ENCODE peak calls at places on chromosomes 7 and 10, in nine cellular contexts. One of them, this sample, is unnamed. For H3K4me1, the result is how much of the 10 kb centered on the place peaks cover.

GRCh38 chr7:129017264-129017663 is 37.6 kb downstream of the TNPO3 start:
- DNase-seq in K562: no peak
- DNase-seq in A549: no peak
- DNase-seq in GM12878: no peak
- DNase-seq in SK-N-SH: no peak
- DNase-seq in transverse colon: no peak
- DNase-seq in ovary: no peak
- DNase-seq in sigmoid colon: no peak
- DNase-seq in H1: no peak
- DNase-seq in this sample: no peak

GRCh38 chr10:89516149-89516832 is 19.1 kb downstream of the SLC16A12 start:
- DNase-seq in GM12878: no peak
- DNase-seq in H1: no peak
- DNase-seq in K562: peak
- DNase-seq in A549: no peak
- DNase-seq in transverse colon: peak
- DNase-seq in SK-N-SH: no peak
- DNase-seq in ovary: peak
- DNase-seq in sigmoid colon: peak
- DNase-seq in this sample: no peak

GRCh38 chr7:130941322-130942210 is 207.6 kb upstream of the KLF14 start:
- DNase-seq in SK-N-SH: no peak
- DNase-seq in K562: peak
- DNase-seq in A549: peak
- DNase-seq in H1: no peak
- DNase-seq in transverse colon: peak
- DNase-seq in ovary: peak
- DNase-seq in sigmoid colon: no peak
- DNase-seq in GM12878: no peak
- DNase-seq in this sample: peak

GRCh38 chr7:152521420-152522337 is 85.9 kb upstream of the KMT2C start:
- DNase-seq in ovary: no peak
- DNase-seq in H1: no peak
- DNase-seq in sigmoid colon: no peak
- DNase-seq in A549: no peak
- DNase-seq in transverse colon: peak
- DNase-seq in K562: no peak
- DNase-seq in SK-N-SH: no peak
- DNase-seq in GM12878: no peak
- DNase-seq in this sample: peak

GRCh38 chr10:27388761-27389399 is 115.2 kb upstream of the RAB18 start:
- DNase-seq in GM12878: no peak
- DNase-seq in ovary: no peak
- DNase-seq in A549: no peak
- DNase-seq in SK-N-SH: no peak
- DNase-seq in K562: no peak
- DNase-seq in H1: no peak
- DNase-seq in sigmoid colon: no peak
- DNase-seq in transverse colon: no peak
- DNase-seq in this sample: no peak

GRCh38 chr10:4617626-4618025 is 208.4 kb upstream of the AKR1E2 start:
- DNase-seq in GM12878: no peak
- DNase-seq in transverse colon: no peak
- DNase-seq in K562: no peak
- DNase-seq in sigmoid colon: no peak
- DNase-seq in H1: no peak
- DNase-seq in SK-N-SH: no peak
- DNase-seq in ovary: no peak
- DNase-seq in A549: no peak
- DNase-seq in this sample: no peak

GRCh38 chr7:30596043-30596641 is 1.5 kb downstream of the GARS1 start:
- DNase-seq in sigmoid colon: no peak
- DNase-seq in H1: no peak
- DNase-seq in A549: peak
- DNase-seq in K562: peak
- DNase-seq in ovary: no peak
- DNase-seq in transverse colon: no peak
- DNase-seq in SK-N-SH: peak
- DNase-seq in GM12878: no peak
- DNase-seq in this sample: no peak

GRCh38 chr7:895451-896052 is 19.2 kb downstream of the GET4 start:
- DNase-seq in SK-N-SH: no peak
- DNase-seq in K562: no peak
- DNase-seq in sigmoid colon: no peak
- DNase-seq in A549: no peak
- DNase-seq in GM12878: no peak
- DNase-seq in transverse colon: no peak
- DNase-seq in ovary: no peak
- DNase-seq in H1: no peak
- DNase-seq in this sample: no peak

GRCh38 chr7:105776068-105776790 is 100.2 kb downstream of the ATXN7L1 start:
- DNase-seq in sigmoid colon: peak
- DNase-seq in A549: peak
- DNase-seq in SK-N-SH: no peak
- DNase-seq in ovary: peak
- DNase-seq in transverse colon: peak
- DNase-seq in K562: peak
- DNase-seq in H1: peak
- DNase-seq in GM12878: no peak
- DNase-seq in this sample: peak

GRCh38 chr7:1939434-1940401 is 269.6 kb downstream of the ELFN1 start:
- DNase-seq in A549: no peak
- DNase-seq in K562: peak
- DNase-seq in ovary: no peak
- DNase-seq in sigmoid colon: no peak
- DNase-seq in H1: no peak
- DNase-seq in transverse colon: no peak
- DNase-seq in SK-N-SH: no peak
- DNase-seq in GM12878: no peak
- DNase-seq in this sample: no peak

GRCh38 chr7:665751-666453 is 60.6 kb upstream of the DNAAF5 start:
- DNase-seq in GM12878: no peak
- DNase-seq in H1: no peak
- DNase-seq in transverse colon: no peak
- DNase-seq in sigmoid colon: peak
- DNase-seq in SK-N-SH: peak
- DNase-seq in ovary: peak
- DNase-seq in A549: no peak
- DNase-seq in K562: no peak
- DNase-seq in this sample: no peak

DNA sequence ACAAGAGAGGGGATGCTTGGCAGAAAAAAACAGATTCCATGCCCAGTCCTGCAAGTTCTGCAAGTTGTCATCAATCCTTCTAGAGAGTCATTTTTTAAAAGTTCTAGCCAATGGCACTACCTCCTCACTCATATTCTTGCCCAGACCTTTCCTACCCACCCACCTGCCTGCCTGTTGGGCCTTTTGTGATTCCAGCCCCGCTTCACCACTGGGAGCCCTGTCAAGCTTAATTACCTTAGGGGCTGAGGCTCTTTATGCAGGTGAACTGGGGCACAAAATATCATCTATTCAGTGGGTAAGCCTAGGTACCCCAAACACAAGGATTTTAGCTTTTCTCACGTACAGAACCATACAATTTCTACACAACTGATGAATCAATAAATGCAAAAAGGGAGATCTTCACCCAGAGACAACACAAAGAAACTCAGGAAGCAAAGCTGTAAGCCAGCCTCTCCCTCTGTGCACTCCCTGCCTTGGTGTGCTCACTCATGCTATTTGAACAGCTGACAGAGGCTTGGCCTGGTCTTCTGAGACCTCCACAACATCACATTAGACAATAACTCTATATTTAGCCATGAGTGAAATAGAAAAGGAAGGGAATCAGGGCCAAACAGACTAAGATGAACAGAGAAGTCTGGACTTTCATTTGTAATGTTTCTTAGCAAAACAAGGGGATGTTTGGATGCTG is 222.6 kb downstream of the HTR7 start:
- DNase-seq in A549: no peak
- DNase-seq in H1: no peak
- DNase-seq in ovary: no peak
- DNase-seq in SK-N-SH: no peak
- DNase-seq in GM12878: no peak
- DNase-seq in K562: no peak
- DNase-seq in transverse colon: no peak
- DNase-seq in sigmoid colon: no peak
- DNase-seq in this sample: no peak
- TF ChIP-seq EP300 in A549: no peak
- TF ChIP-seq EP300 in H1: no peak
- TF ChIP-seq EP300 in ovary: no peak
- TF ChIP-seq EP300 in SK-N-SH: no peak
- TF ChIP-seq EP300 in GM12878: no peak
- TF ChIP-seq EP300 in K562: no peak
- TF ChIP-seq EP300 in transverse colon: no peak
- TF ChIP-seq EP300 in sigmoid colon: no peak
- TF ChIP-seq EP300 in this sample: no peak

GRCh38 chr7:29306276-29307036 is 111.9 kb downstream of the CHN2 start:
- DNase-seq in H1: no peak
- DNase-seq in K562: no peak
- DNase-seq in ovary: no peak
- DNase-seq in sigmoid colon: no peak
- DNase-seq in GM12878: no peak
- DNase-seq in transverse colon: no peak
- DNase-seq in A549: no peak
- DNase-seq in SK-N-SH: no peak
- DNase-seq in this sample: no peak

GRCh38 chr7:29300649-29301048 is 106.1 kb downstream of the CHN2 start:
- DNase-seq in ovary: no peak
- DNase-seq in transverse colon: no peak
- DNase-seq in K562: no peak
- DNase-seq in GM12878: no peak
- DNase-seq in SK-N-SH: no peak
- DNase-seq in sigmoid colon: no peak
- DNase-seq in A549: no peak
- DNase-seq in H1: no peak
- DNase-seq in this sample: no peak

GRCh38 chr7:29308424-29308823 is 113.8 kb downstream of the CHN2 start:
- DNase-seq in transverse colon: no peak
- DNase-seq in A549: no peak
- DNase-seq in SK-N-SH: no peak
- DNase-seq in K562: no peak
- DNase-seq in H1: no peak
- DNase-seq in sigmoid colon: no peak
- DNase-seq in ovary: no peak
- DNase-seq in GM12878: no peak
- DNase-seq in this sample: no peak

GRCh38 chr7:29309041-29309860 is 114.7 kb downstream of the CHN2 start:
- DNase-seq in SK-N-SH: no peak
- DNase-seq in K562: no peak
- DNase-seq in H1: no peak
- DNase-seq in A549: no peak
- DNase-seq in GM12878: no peak
- DNase-seq in sigmoid colon: no peak
- DNase-seq in ovary: no peak
- DNase-seq in transverse colon: no peak
- DNase-seq in this sample: no peak

DNA sequence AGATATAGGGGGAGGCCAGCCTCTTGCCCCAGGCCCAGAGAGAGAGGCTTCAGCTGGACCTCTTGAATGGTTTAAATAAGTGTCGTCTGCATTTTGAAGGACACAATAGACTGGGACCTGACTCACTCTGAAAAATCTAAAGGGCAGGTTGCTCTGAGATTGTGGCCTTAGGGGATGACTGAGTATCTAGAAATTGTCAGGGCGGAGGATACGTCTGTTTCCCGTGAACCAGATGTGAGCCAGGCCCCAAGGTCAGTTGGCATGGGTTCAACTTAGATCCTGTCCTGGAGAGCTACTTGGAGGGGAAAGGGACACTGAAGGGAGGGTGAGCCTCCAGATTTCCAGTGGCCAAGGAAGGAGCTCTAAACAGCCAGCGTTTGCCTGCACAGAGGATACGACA is 110.2 kb downstream of the CHN2 start:
- DNase-seq in GM12878: no peak
- DNase-seq in sigmoid colon: no peak
- DNase-seq in K562: no peak
- DNase-seq in H1: no peak
- DNase-seq in A549: no peak
- DNase-seq in transverse colon: no peak
- DNase-seq in SK-N-SH: peak
- DNase-seq in ovary: no peak
- DNase-seq in this sample: no peak
- H3K4me1 ChIP-seq in GM12878: under half
- H3K4me1 ChIP-seq in sigmoid colon: under half
- H3K4me1 ChIP-seq in K562: under half
- H3K4me1 ChIP-seq in H1: under half
- H3K4me1 ChIP-seq in A549: under half
- H3K4me1 ChIP-seq in transverse colon: under half
- H3K4me1 ChIP-seq in SK-N-SH: under half
- H3K4me1 ChIP-seq in ovary: under half
- H3K4me1 ChIP-seq in this sample: under half

GRCh38 chr10:68982389-68982788 is 6.2 kb upstream of the KIFBP start:
- DNase-seq in H1: no peak
- DNase-seq in SK-N-SH: no peak
- DNase-seq in ovary: no peak
- DNase-seq in A549: no peak
- DNase-seq in K562: no peak
- DNase-seq in transverse colon: no peak
- DNase-seq in GM12878: no peak
- DNase-seq in sigmoid colon: no peak
- DNase-seq in this sample: no peak
- H3K4me3 ChIP-seq in H1: no peak
- H3K4me3 ChIP-seq in SK-N-SH: no peak
- H3K4me3 ChIP-seq in ovary: no peak
- H3K4me3 ChIP-seq in A549: no peak
- H3K4me3 ChIP-seq in K562: no peak
- H3K4me3 ChIP-seq in transverse colon: no peak
- H3K4me3 ChIP-seq in GM12878: no peak
- H3K4me3 ChIP-seq in sigmoid colon: no peak
- H3K4me3 ChIP-seq in this sample: no peak

GRCh38 chr10:71970331-71970730 is 6.1 kb downstream of the CHST3 start:
- DNase-seq in sigmoid colon: peak
- DNase-seq in H1: no peak
- DNase-seq in GM12878: no peak
- DNase-seq in transverse colon: no peak
- DNase-seq in ovary: no peak
- DNase-seq in K562: peak
- DNase-seq in A549: peak
- DNase-seq in SK-N-SH: peak
- DNase-seq in this sample: peak

GRCh38 chr10:71971311-71971731 is 7.1 kb downstream of the CHST3 start:
- DNase-seq in sigmoid colon: no peak
- DNase-seq in transverse colon: no peak
- DNase-seq in A549: no peak
- DNase-seq in GM12878: no peak
- DNase-seq in H1: no peak
- DNase-seq in ovary: no peak
- DNase-seq in SK-N-SH: no peak
- DNase-seq in K562: no peak
- DNase-seq in this sample: no peak

GRCh38 chr10:71970869-71971268 is 6.7 kb downstream of the CHST3 start:
- DNase-seq in K562: no peak
- DNase-seq in transverse colon: no peak
- DNase-seq in ovary: no peak
- DNase-seq in A549: no peak
- DNase-seq in sigmoid colon: peak
- DNase-seq in SK-N-SH: peak
- DNase-seq in H1: no peak
- DNase-seq in GM12878: no peak
- DNase-seq in this sample: no peak

GRCh38 chr10:71972746-71973695 is 8.8 kb downstream of the CHST3 start:
- DNase-seq in K562: no peak
- DNase-seq in H1: no peak
- DNase-seq in sigmoid colon: no peak
- DNase-seq in ovary: no peak
- DNase-seq in SK-N-SH: no peak
- DNase-seq in transverse colon: no peak
- DNase-seq in GM12878: no peak
- DNase-seq in A549: no peak
- DNase-seq in this sample: no peak

GRCh38 chr10:71971769-71972555 is 7.8 kb downstream of the CHST3 start:
- DNase-seq in sigmoid colon: no peak
- DNase-seq in A549: no peak
- DNase-seq in K562: no peak
- DNase-seq in H1: no peak
- DNase-seq in SK-N-SH: no peak
- DNase-seq in ovary: no peak
- DNase-seq in transverse colon: no peak
- DNase-seq in GM12878: no peak
- DNase-seq in this sample: no peak
- TF ChIP-seq EP300 in sigmoid colon: no peak
- TF ChIP-seq EP300 in A549: no peak
- TF ChIP-seq EP300 in K562: no peak
- TF ChIP-seq EP300 in H1: no peak
- TF ChIP-seq EP300 in SK-N-SH: no peak
- TF ChIP-seq EP300 in ovary: no peak
- TF ChIP-seq EP300 in transverse colon: no peak
- TF ChIP-seq EP300 in GM12878: no peak
- TF ChIP-seq EP300 in this sample: no peak